ENCODE peak calls at places on chromosomes 11 and 22, in nine cellular contexts. One of them, this sample, is unnamed. For H3K27me3, the result is how much of the 10 kb centered on the place peaks cover.

GRCh38 chr11:111736621-111737055 is 29.6 kb downstream of the PPP2R1B start:
- DNase-seq in cardiac muscle cell: no peak
- DNase-seq in CD4-positive, alpha-beta T cell: no peak
- DNase-seq in HCT116: no peak
- DNase-seq in MM.1S: no peak
- DNase-seq in lower lobe of right lung: no peak
- DNase-seq in AG04450: no peak
- DNase-seq in esophagus squamous epithelium: no peak
- DNase-seq in H9: no peak
- DNase-seq in this sample: no peak

GRCh38 chr11:112408551-112408950 is 147.9 kb upstream of the PLET1 start:
- DNase-seq in AG04450: no peak
- DNase-seq in lower lobe of right lung: no peak
- DNase-seq in cardiac muscle cell: no peak
- DNase-seq in MM.1S: no peak
- DNase-seq in HCT116: no peak
- DNase-seq in esophagus squamous epithelium: no peak
- DNase-seq in CD4-positive, alpha-beta T cell: no peak
- DNase-seq in H9: peak
- DNase-seq in this sample: no peak

GRCh38 chr11:128388182-128388815 is 199.1 kb downstream of the ETS1 start:
- DNase-seq in AG04450: no peak
- DNase-seq in cardiac muscle cell: no peak
- DNase-seq in CD4-positive, alpha-beta T cell: no peak
- DNase-seq in MM.1S: no peak
- DNase-seq in H9: no peak
- DNase-seq in lower lobe of right lung: no peak
- DNase-seq in HCT116: no peak
- DNase-seq in esophagus squamous epithelium: no peak
- DNase-seq in this sample: no peak

GRCh38 chr11:34358258-34358665 is 452 bp upstream of the ABTB2 start:
- DNase-seq in CD4-positive, alpha-beta T cell: no peak
- DNase-seq in MM.1S: no peak
- DNase-seq in esophagus squamous epithelium: no peak
- DNase-seq in HCT116: peak
- DNase-seq in H9: no peak
- DNase-seq in AG04450: no peak
- DNase-seq in cardiac muscle cell: peak
- DNase-seq in lower lobe of right lung: no peak
- DNase-seq in this sample: no peak

GRCh38 chr11:38476808-38477565 is 1879.0 kb upstream of the RAG2 start:
- DNase-seq in esophagus squamous epithelium: no peak
- DNase-seq in lower lobe of right lung: no peak
- DNase-seq in CD4-positive, alpha-beta T cell: no peak
- DNase-seq in HCT116: no peak
- DNase-seq in cardiac muscle cell: no peak
- DNase-seq in MM.1S: no peak
- DNase-seq in AG04450: no peak
- DNase-seq in H9: no peak
- DNase-seq in this sample: no peak

GRCh38 chr11:20448838-20449237 is 61.3 kb downstream of the PRMT3 start:
- DNase-seq in HCT116: no peak
- DNase-seq in esophagus squamous epithelium: no peak
- DNase-seq in CD4-positive, alpha-beta T cell: no peak
- DNase-seq in cardiac muscle cell: peak
- DNase-seq in AG04450: no peak
- DNase-seq in lower lobe of right lung: no peak
- DNase-seq in H9: no peak
- DNase-seq in MM.1S: no peak
- DNase-seq in this sample: no peak

GRCh38 chr11:46039990-46040389 is 81.3 kb downstream of the PHF21A start:
- DNase-seq in MM.1S: no peak
- DNase-seq in esophagus squamous epithelium: no peak
- DNase-seq in H9: no peak
- DNase-seq in cardiac muscle cell: no peak
- DNase-seq in AG04450: no peak
- DNase-seq in HCT116: no peak
- DNase-seq in lower lobe of right lung: no peak
- DNase-seq in CD4-positive, alpha-beta T cell: no peak
- DNase-seq in this sample: no peak

GRCh38 chr11:128299132-128299726 is 288.1 kb downstream of the ETS1 start:
- DNase-seq in esophagus squamous epithelium: no peak
- DNase-seq in cardiac muscle cell: no peak
- DNase-seq in lower lobe of right lung: no peak
- DNase-seq in AG04450: no peak
- DNase-seq in MM.1S: no peak
- DNase-seq in CD4-positive, alpha-beta T cell: no peak
- DNase-seq in H9: no peak
- DNase-seq in HCT116: no peak
- DNase-seq in this sample: no peak

GRCh38 chr11:11535611-11536010 is 86.2 kb downstream of the GALNT18 start:
- DNase-seq in lower lobe of right lung: no peak
- DNase-seq in H9: peak
- DNase-seq in AG04450: no peak
- DNase-seq in cardiac muscle cell: no peak
- DNase-seq in esophagus squamous epithelium: no peak
- DNase-seq in CD4-positive, alpha-beta T cell: no peak
- DNase-seq in HCT116: no peak
- DNase-seq in MM.1S: no peak
- DNase-seq in this sample: no peak

GRCh38 chr22:42548597-42549328 is 5.0 kb upstream of the SERHL2 start:
- DNase-seq in esophagus squamous epithelium: no peak
- DNase-seq in CD4-positive, alpha-beta T cell: no peak
- DNase-seq in MM.1S: no peak
- DNase-seq in H9: no peak
- DNase-seq in AG04450: no peak
- DNase-seq in lower lobe of right lung: no peak
- DNase-seq in cardiac muscle cell: no peak
- DNase-seq in HCT116: no peak
- DNase-seq in this sample: no peak

GRCh38 chr11:82874646-82875523 is 25.3 kb downstream of the PRCP start:
- DNase-seq in AG04450: no peak
- DNase-seq in cardiac muscle cell: no peak
- DNase-seq in MM.1S: no peak
- DNase-seq in lower lobe of right lung: no peak
- DNase-seq in esophagus squamous epithelium: no peak
- DNase-seq in CD4-positive, alpha-beta T cell: no peak
- DNase-seq in HCT116: no peak
- DNase-seq in H9: no peak
- DNase-seq in this sample: no peak

GRCh38 chr11:130847517-130847916 is 68.8 kb downstream of the SNX19 start:
- DNase-seq in H9: no peak
- DNase-seq in esophagus squamous epithelium: no peak
- DNase-seq in HCT116: peak
- DNase-seq in CD4-positive, alpha-beta T cell: no peak
- DNase-seq in cardiac muscle cell: no peak
- DNase-seq in lower lobe of right lung: no peak
- DNase-seq in AG04450: peak
- DNase-seq in MM.1S: peak
- DNase-seq in this sample: no peak

GRCh38 chr22:26918236-26918635 is 260.8 kb downstream of the MIAT start:
- DNase-seq in CD4-positive, alpha-beta T cell: no peak
- DNase-seq in H9: no peak
- DNase-seq in MM.1S: no peak
- DNase-seq in esophagus squamous epithelium: no peak
- DNase-seq in lower lobe of right lung: no peak
- DNase-seq in HCT116: peak
- DNase-seq in AG04450: no peak
- DNase-seq in cardiac muscle cell: no peak
- DNase-seq in this sample: no peak

GRCh38 chr11:118224512-118225180 is at the start of gene JAML:
- DNase-seq in lower lobe of right lung: no peak
- DNase-seq in HCT116: no peak
- DNase-seq in H9: no peak
- DNase-seq in CD4-positive, alpha-beta T cell: peak
- DNase-seq in AG04450: no peak
- DNase-seq in esophagus squamous epithelium: no peak
- DNase-seq in MM.1S: no peak
- DNase-seq in cardiac muscle cell: no peak
- DNase-seq in this sample: no peak

GRCh38 chr11:3958301-3958700 is 102.8 kb downstream of the STIM1 start:
- DNase-seq in esophagus squamous epithelium: no peak
- DNase-seq in HCT116: no peak
- DNase-seq in lower lobe of right lung: no peak
- DNase-seq in cardiac muscle cell: no peak
- DNase-seq in MM.1S: no peak
- DNase-seq in AG04450: no peak
- DNase-seq in CD4-positive, alpha-beta T cell: no peak
- DNase-seq in H9: no peak
- DNase-seq in this sample: no peak

GRCh38 chr11:48207881-48208280 is 8.7 kb upstream of the OR4B1 start:
- DNase-seq in H9: no peak
- DNase-seq in cardiac muscle cell: no peak
- DNase-seq in MM.1S: no peak
- DNase-seq in AG04450: no peak
- DNase-seq in esophagus squamous epithelium: no peak
- DNase-seq in CD4-positive, alpha-beta T cell: no peak
- DNase-seq in HCT116: no peak
- DNase-seq in lower lobe of right lung: no peak
- DNase-seq in this sample: no peak

GRCh38 chr11:48210052-48210451 is 6.6 kb upstream of the OR4B1 start:
- DNase-seq in AG04450: no peak
- DNase-seq in HCT116: no peak
- DNase-seq in esophagus squamous epithelium: no peak
- DNase-seq in cardiac muscle cell: no peak
- DNase-seq in H9: peak
- DNase-seq in MM.1S: no peak
- DNase-seq in lower lobe of right lung: no peak
- DNase-seq in CD4-positive, alpha-beta T cell: no peak
- DNase-seq in this sample: no peak
- TF ChIP-seq CTCF in AG04450: peak
- TF ChIP-seq CTCF in HCT116: no peak
- TF ChIP-seq CTCF in esophagus squamous epithelium: no peak
- TF ChIP-seq CTCF in cardiac muscle cell: no peak
- TF ChIP-seq CTCF in H9: peak
- TF ChIP-seq CTCF in MM.1S: no peak
- TF ChIP-seq CTCF in lower lobe of right lung: no peak
- TF ChIP-seq CTCF in CD4-positive, alpha-beta T cell: no peak
- TF ChIP-seq CTCF in this sample: no peak

GRCh38 chr11:120160436-120160835 is 22.5 kb upstream of the TRIM29 start:
- DNase-seq in MM.1S: no peak
- DNase-seq in AG04450: no peak
- DNase-seq in lower lobe of right lung: no peak
- DNase-seq in CD4-positive, alpha-beta T cell: no peak
- DNase-seq in cardiac muscle cell: no peak
- DNase-seq in HCT116: no peak
- DNase-seq in esophagus squamous epithelium: no peak
- DNase-seq in H9: no peak
- DNase-seq in this sample: no peak
- H3K27ac ChIP-seq in MM.1S: no peak
- H3K27ac ChIP-seq in AG04450: no peak
- H3K27ac ChIP-seq in lower lobe of right lung: no peak
- H3K27ac ChIP-seq in CD4-positive, alpha-beta T cell: no peak
- H3K27ac ChIP-seq in cardiac muscle cell: no peak
- H3K27ac ChIP-seq in HCT116: no peak
- H3K27ac ChIP-seq in esophagus squamous epithelium: no peak
- H3K27ac ChIP-seq in H9: no peak
- H3K27ac ChIP-seq in this sample: no peak

GRCh38 chr22:49548356-49549202 is 279.1 kb downstream of the BRD1 start:
- DNase-seq in HCT116: no peak
- DNase-seq in H9: peak
- DNase-seq in CD4-positive, alpha-beta T cell: no peak
- DNase-seq in MM.1S: no peak
- DNase-seq in AG04450: no peak
- DNase-seq in esophagus squamous epithelium: no peak
- DNase-seq in lower lobe of right lung: peak
- DNase-seq in cardiac muscle cell: no peak
- DNase-seq in this sample: peak

GRCh38 chr22:49547751-49548239 is 279.9 kb downstream of the BRD1 start:
- DNase-seq in CD4-positive, alpha-beta T cell: no peak
- DNase-seq in AG04450: no peak
- DNase-seq in HCT116: no peak
- DNase-seq in cardiac muscle cell: no peak
- DNase-seq in esophagus squamous epithelium: no peak
- DNase-seq in MM.1S: no peak
- DNase-seq in lower lobe of right lung: peak
- DNase-seq in H9: no peak
- DNase-seq in this sample: no peak

GRCh38 chr22:49549256-49549655 is 278.4 kb downstream of the BRD1 start:
- DNase-seq in H9: no peak
- DNase-seq in esophagus squamous epithelium: no peak
- DNase-seq in cardiac muscle cell: no peak
- DNase-seq in lower lobe of right lung: peak
- DNase-seq in MM.1S: no peak
- DNase-seq in HCT116: no peak
- DNase-seq in AG04450: no peak
- DNase-seq in CD4-positive, alpha-beta T cell: no peak
- DNase-seq in this sample: peak

GRCh38 chr22:49545606-49546005 is 282.1 kb downstream of the BRD1 start:
- DNase-seq in lower lobe of right lung: peak
- DNase-seq in AG04450: no peak
- DNase-seq in CD4-positive, alpha-beta T cell: no peak
- DNase-seq in esophagus squamous epithelium: no peak
- DNase-seq in H9: no peak
- DNase-seq in MM.1S: no peak
- DNase-seq in HCT116: no peak
- DNase-seq in cardiac muscle cell: no peak
- DNase-seq in this sample: no peak

DNA sequence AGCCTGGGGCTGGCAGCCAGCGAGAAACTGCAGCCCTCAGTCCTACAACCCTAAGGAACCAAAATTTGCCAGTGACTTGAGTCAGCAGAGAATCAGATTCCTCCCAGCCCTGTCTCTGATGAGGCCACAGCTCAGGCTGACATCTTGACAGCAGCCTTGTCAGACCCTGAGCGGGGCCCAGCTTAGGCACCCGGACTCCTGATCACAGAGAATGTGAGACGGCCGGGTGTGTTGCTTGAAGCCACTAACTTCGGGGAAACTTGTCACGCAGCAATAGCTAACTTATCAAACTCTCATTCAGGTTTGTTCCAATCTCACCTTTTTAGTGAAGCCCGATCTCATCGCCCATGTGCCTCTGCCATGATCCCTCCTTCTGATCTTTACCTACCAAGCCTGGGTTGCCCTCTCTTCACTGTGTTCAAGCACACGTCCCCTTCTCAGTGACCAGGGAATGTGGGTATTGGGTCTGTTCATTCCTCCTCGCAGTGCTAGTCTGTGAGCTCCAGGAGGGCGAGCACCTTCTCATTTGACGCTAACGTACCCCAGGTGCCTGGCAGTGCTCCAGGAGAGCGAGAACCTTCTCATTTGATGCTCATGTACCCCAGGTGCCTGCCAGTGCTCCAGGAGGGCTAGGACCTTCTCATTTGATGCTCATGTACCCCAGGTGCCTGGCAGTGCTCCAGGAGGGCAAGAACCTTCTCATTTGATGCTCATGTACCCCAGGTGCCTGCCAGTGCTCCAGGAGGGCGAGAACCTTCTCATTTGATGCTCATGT is 280.7 kb downstream of the BRD1 start:
- DNase-seq in lower lobe of right lung: peak
- DNase-seq in AG04450: no peak
- DNase-seq in cardiac muscle cell: no peak
- DNase-seq in esophagus squamous epithelium: no peak
- DNase-seq in MM.1S: no peak
- DNase-seq in CD4-positive, alpha-beta T cell: no peak
- DNase-seq in H9: no peak
- DNase-seq in HCT116: no peak
- DNase-seq in this sample: no peak
- H3K27me3 ChIP-seq in lower lobe of right lung: under half
- H3K27me3 ChIP-seq in AG04450: under half
- H3K27me3 ChIP-seq in cardiac muscle cell: under half
- H3K27me3 ChIP-seq in esophagus squamous epithelium: under half
- H3K27me3 ChIP-seq in MM.1S: under half
- H3K27me3 ChIP-seq in CD4-positive, alpha-beta T cell: under half
- H3K27me3 ChIP-seq in H9: under half
- H3K27me3 ChIP-seq in HCT116: under half
- H3K27me3 ChIP-seq in this sample: under half

GRCh38 chr11:72225411-72225951 is 914 bp downstream of the INPPL1 start:
- DNase-seq in HCT116: no peak
- DNase-seq in MM.1S: no peak
- DNase-seq in CD4-positive, alpha-beta T cell: no peak
- DNase-seq in AG04450: no peak
- DNase-seq in H9: peak
- DNase-seq in esophagus squamous epithelium: no peak
- DNase-seq in cardiac muscle cell: peak
- DNase-seq in lower lobe of right lung: peak
- DNase-seq in this sample: no peak
- TF ChIP-seq CTCF in HCT116: no peak
- TF ChIP-seq CTCF in MM.1S: no peak
- TF ChIP-seq CTCF in CD4-positive, alpha-beta T cell: no peak
- TF ChIP-seq CTCF in AG04450: no peak
- TF ChIP-seq CTCF in H9: no peak
- TF ChIP-seq CTCF in esophagus squamous epithelium: no peak
- TF ChIP-seq CTCF in cardiac muscle cell: no peak
- TF ChIP-seq CTCF in lower lobe of right lung: no peak
- TF ChIP-seq CTCF in this sample: no peak

This sample was measured in dorsolateral prefrontal cortex.